ENCODE peak calls at places on chromosomes 2 and 18, in five cellular contexts. S is GM23248; C is adrenal gland; K is CD8-positive, alpha-beta T cell; A is cardiac muscle cell. O is an unnamed sample. For H3K4me1, the result is how much of the 10 kb centered on the place peaks cover.

GRCh38 chr2:119476301-119477117 is 44.9 kb downstream of the TMEM37 start:
- DNase-seq in S (peak), C (peak), K (peak), A (peak), O (no peak)

GRCh38 chr2:40251146-40251545 is 200.7 kb downstream of the SLC8A1 start:
- DNase-seq in S (no peak), C (no peak), K (no peak), A (no peak), O (no peak)

GRCh38 chr18:39489426-39489825 is 1923.8 kb upstream of the CELF4 start:
- DNase-seq in S (peak), C (no peak), K (no peak), A (peak), O (no peak)

GRCh38 chr18:78722959-78723706 is 256.5 kb upstream of the SALL3 start:
- DNase-seq in S (no peak), C (no peak), K (no peak), A (no peak), O (peak)

GRCh38 chr2:238521870-238522269 is 95.1 kb downstream of the ASB1 start:
- DNase-seq in S (no peak), C (no peak), K (no peak), A (no peak), O (no peak)

GRCh38 chr2:170578596-170578995 is 136.5 kb upstream of the SP5 start:
- DNase-seq in S (no peak), C (no peak), K (no peak), A (no peak), O (no peak)

GRCh38 chr2:12044857-12045256 is 298.4 kb downstream of the LPIN1 start:
- DNase-seq in S (no peak), C (no peak), K (peak), A (no peak), O (no peak)

GRCh38 chr2:95728878-95729511 is 137.2 kb downstream of the TRIM43 start:
- DNase-seq in S (peak), C (peak), K (no peak), A (peak), O (peak)

GRCh38 chr2:150621800-150622199 is 134.3 kb upstream of the RND3 start:
- DNase-seq in S (peak), C (peak), K (no peak), A (peak), O (no peak)

DNA sequence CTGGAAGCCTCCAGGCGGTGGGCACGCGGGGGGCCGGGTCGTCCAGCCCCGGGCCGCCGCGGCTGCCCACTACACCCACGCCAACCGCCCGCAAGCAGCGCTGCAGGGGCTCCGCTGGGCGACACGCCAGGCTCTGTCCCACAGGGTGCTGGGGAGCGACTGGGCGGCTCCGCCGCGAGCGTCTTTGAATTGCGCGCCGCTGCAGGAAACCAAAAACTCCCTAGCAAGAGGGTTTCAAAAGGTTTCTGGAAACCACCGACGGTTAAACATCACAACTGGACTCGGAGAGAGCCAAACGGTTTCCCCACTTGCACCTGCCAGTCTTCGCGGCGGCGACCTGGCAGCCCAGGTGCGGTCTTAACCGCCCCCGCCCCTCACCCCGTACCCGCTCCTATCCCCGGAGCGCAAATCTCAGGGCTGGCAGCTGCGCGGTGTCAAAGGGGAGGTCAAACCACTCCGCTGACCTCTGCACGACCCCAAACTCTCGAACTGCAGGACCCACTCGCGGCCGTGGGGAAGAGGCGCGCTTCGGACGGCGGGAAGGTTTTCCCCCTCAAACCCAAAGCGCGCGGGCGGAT is 1.0 kb downstream of the CXCR4 start:
- DNase-seq in S (no peak), C (peak), K (peak), A (no peak), O (no peak)
- H3K27ac ChIP-seq in S (no peak), C (no peak), K (peak), A (no peak), O (peak)

DNA sequence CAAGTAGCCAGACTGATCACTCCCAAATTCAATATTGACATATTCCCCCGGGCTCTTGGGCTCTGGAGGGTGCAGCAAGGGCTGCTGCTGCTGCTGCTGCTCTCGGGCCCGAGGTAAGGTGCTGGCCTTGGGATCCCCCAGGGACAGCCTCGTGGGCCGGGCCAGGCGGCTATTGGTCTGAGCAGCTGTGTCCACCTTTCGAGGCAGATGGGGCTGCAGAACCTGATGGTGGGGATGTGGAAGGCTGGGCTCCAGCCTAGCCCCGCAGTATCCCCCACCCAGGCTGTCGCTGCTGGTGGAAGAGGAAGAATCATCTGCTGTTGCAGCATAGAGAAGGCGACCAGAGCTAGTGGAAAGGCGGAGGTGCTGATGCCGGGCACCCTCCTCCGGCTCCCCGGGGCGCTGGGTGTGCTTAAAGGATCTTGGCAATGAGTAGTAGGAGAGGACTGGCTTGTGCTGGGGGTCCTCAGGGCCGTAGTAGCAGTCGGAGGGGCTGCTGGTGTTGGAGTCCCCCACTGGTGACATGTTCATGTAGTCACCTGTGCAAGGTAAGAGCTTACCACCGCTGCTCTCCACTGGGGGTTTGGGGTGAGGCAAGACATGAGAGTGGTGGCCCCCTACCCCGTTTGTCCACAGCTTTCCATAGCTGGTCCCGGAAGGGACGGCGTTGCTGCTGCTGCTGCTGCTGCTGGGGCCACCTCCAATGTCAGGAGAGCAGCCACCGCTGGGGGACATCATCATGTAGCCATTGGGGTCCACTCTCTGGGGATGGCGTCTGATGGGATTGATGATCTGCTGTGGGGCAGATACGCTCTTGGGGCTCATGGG is 3.4 kb downstream of the IRS1 start:
- DNase-seq in S (peak), C (peak), K (no peak), A (no peak), O (no peak)
- H3K4me1 ChIP-seq in S (under half), C (under half), K (under half), A (under half), O (half or more)

DNA sequence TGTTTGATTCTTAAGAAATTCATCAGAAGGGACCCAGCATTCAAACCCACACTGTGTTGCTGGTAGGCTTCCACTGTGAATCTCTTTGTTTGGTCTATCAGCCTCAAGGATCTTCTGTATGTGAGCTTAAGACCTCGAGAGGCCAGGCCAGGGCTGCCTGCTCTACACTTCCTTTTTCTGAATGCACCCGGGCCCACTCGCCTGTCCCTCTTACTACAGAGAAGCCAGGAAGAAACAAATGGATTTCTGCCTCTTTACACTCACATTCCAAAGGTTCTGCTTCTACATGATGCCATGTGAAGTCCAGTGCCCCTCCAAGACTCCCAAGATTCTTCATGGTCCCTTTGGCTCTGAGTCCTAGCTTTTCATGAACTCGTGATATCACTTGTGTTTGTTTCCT is 25.4 kb upstream of the MRPL19 start:
- DNase-seq in S (no peak), C (no peak), K (no peak), A (no peak), O (no peak)
- H3K27ac ChIP-seq in S (no peak), C (no peak), K (no peak), A (no peak), O (no peak)

GRCh38 chr2:8525582-8526402 is 156.1 kb upstream of the ID2 start:
- DNase-seq in S (no peak), C (peak), K (no peak), A (peak), O (peak)
- H3K4me1 ChIP-seq in S (under half), C (under half), K (under half), A (under half), O (under half)

GRCh38 chr2:174492963-174493431 is 6.2 kb upstream of the GPR155 start:
- DNase-seq in S (no peak), C (no peak), K (peak), A (no peak), O (no peak)
- H3K27ac ChIP-seq in S (no peak), C (no peak), K (peak), A (no peak), O (no peak)

DNA sequence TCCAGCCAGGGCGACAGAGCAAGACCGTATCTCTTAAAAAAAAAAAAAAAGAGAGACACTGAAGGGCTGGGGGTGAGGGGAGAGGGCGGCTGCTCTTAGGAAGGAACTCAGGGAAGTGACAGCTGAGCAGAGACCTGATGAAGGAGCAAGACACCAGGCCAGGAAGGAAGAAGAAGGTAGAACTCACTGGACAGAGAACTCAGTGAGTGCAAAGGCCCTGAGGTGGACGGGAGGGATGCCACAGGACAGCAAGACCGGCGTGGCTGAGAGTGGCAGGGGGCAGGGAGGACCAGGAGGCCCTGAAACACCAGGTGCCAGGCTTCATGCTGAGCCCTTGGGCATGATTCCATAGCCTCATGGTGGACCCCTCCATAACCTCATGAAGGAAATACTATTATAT is 18.2 kb downstream of the BIN1 start:
- DNase-seq in S (no peak), C (no peak), K (no peak), A (no peak), O (no peak)
- H3K4me1 ChIP-seq in S (under half), C (under half), K (under half), A (under half), O (under half)

GRCh38 chr18:69222089-69222488 is 178.6 kb upstream of the DOK6 start:
- DNase-seq in S (no peak), C (no peak), K (no peak), A (no peak), O (no peak)
- H3K27ac ChIP-seq in S (no peak), C (no peak), K (no peak), A (no peak), O (no peak)

GRCh38 chr18:46179306-46179705 is 75.1 kb downstream of the HAUS1 start:
- DNase-seq in S (no peak), C (no peak), K (no peak), A (no peak), O (no peak)
- H3K4me1 ChIP-seq in S (under half), C (under half), K (half or more), A (under half), O (under half)

DNA sequence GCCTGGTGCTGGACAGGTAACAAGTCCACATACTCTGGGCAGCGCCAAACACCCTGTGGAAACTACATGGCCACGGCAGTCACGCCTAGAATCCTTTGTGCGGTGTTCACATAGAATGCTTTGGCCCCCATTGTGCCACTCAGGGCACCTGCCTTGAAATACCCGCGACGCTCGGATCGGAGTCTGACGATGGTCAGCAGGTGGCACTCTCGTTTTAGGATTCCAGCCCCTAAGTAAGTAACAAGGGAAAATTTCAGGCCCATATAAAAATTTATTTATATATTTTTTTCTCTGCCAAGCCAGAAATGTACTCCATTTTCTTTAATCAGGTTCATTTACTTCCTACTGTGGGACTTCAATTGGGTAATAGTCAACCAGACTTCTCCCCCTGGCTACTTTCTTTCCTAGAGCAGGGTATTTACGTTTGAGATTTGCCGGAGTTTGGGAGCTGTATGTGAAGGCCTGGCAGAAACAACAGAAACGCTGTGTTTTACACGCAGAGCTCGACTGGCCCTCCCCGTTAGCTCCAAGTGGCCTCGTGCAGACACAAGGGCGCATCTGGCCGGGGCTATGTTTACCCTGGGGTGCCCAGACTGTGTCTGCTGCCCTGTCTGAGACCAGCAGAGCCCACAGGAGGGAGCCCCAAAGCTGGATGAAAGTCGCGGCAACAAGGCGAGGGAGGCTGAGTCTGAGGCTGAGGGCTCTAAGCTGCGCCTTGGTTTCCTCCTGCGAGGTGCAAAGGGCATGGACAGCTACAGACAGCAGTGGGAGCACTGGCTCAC is 41.6 kb downstream of the LRRC30 start:
- DNase-seq in S (peak), C (peak), K (no peak), A (peak), O (peak)
- H3K27ac ChIP-seq in S (no peak), C (no peak), K (no peak), A (no peak), O (peak)

O was measured in tibial artery.